ENCODE peak calls at places on chromosomes 16 and 17, in six cellular contexts. K is NCI-H187, C is nephron progenitor cell, V is HS-27A, R is NCI-H1930, P is AG10803. Z is an unnamed sample.

GRCh38 chr17:17079761-17080160 is 37.5 kb downstream of the MPRIP start:
- DNase-seq in R (no peak), V (no peak), C (no peak), K (no peak), P (peak), Z (no peak)

GRCh38 chr16:51556694-51557327 is 405.7 kb upstream of the SALL1 start:
- DNase-seq in V (no peak), K (no peak), R (no peak), P (peak), C (peak), Z (no peak)

GRCh38 chr16:9992441-9992840 is 189.8 kb downstream of the GRIN2A start:
- DNase-seq in C (no peak), P (no peak), V (no peak), R (no peak), K (no peak), Z (no peak)

GRCh38 chr17:81523139-81524062 is 4.8 kb upstream of the FSCN2 start:
- DNase-seq in K (no peak), C (peak), V (no peak), R (no peak), P (peak), Z (no peak)

GRCh38 chr17:77708936-77709335 is 249.6 kb upstream of the TNRC6C start:
- DNase-seq in P (no peak), V (no peak), R (no peak), K (no peak), C (no peak), Z (no peak)

GRCh38 chr17:4004517-4005295 is 40.5 kb upstream of the ATP2A3 start:
- DNase-seq in P (no peak), V (no peak), C (peak), K (no peak), R (peak), Z (peak)

GRCh38 chr16:85853641-85854545 is 45.1 kb upstream of the IRF8 start:
- DNase-seq in K (no peak), C (no peak), V (no peak), P (no peak), R (no peak), Z (no peak)

GRCh38 chr16:81179219-81179618 is 59.3 kb upstream of the BCO1 start:
- DNase-seq in K (no peak), V (no peak), R (no peak), C (no peak), P (no peak), Z (no peak)

GRCh38 chr16:57319646-57320045 is 35.2 kb upstream of the PLLP start:
- DNase-seq in V (no peak), C (no peak), R (no peak), P (no peak), K (no peak), Z (no peak)

GRCh38 chr16:86016201-86016965 is 117.4 kb downstream of the IRF8 start:
- DNase-seq in V (peak), R (no peak), P (peak), K (no peak), C (peak), Z (no peak)

GRCh38 chr16:17448640-17449638 is 21.8 kb downstream of the XYLT1 start:
- DNase-seq in C (no peak), R (no peak), P (no peak), V (no peak), K (no peak), Z (no peak)

GRCh38 chr16:87936375-87937230 is at the start of gene CA5A:
- DNase-seq in V (no peak), C (no peak), R (no peak), K (no peak), P (no peak), Z (no peak)

GRCh38 chr16:3282103-3282746 is 1.1 kb upstream of the ZNF263 start:
- DNase-seq in C (no peak), K (no peak), P (no peak), R (peak), V (no peak), Z (no peak)

GRCh38 chr16:89924298-89924924 is 1.3 kb downstream of the TUBB3 start:
- DNase-seq in C (peak), R (no peak), V (no peak), P (peak), K (no peak), Z (no peak)

GRCh38 chr16:63690267-63690666 is 1431.6 kb downstream of the CDH11 start:
- DNase-seq in K (no peak), V (no peak), R (no peak), P (no peak), C (no peak), Z (no peak)

GRCh38 chr17:32289454-32289853 is 23.8 kb downstream of the RHBDL3 start:
- DNase-seq in R (no peak), C (no peak), V (no peak), P (no peak), K (no peak), Z (no peak)

GRCh38 chr17:80843741-80844156 is 147.9 kb upstream of the CHMP6 start:
- DNase-seq in V (no peak), K (no peak), P (no peak), R (no peak), C (no peak), Z (no peak)

GRCh38 chr17:65902165-65902564 is 289.8 kb downstream of the CEP112 start:
- DNase-seq in P (no peak), V (no peak), R (peak), C (no peak), K (no peak), Z (no peak)

GRCh38 chr17:9273334-9274118 is 252.2 kb downstream of the NTN1 start:
- DNase-seq in P (peak), C (no peak), V (no peak), R (no peak), K (no peak), Z (no peak)

GRCh38 chr16:49698931-49699715 is 156.8 kb downstream of the ZNF423 start:
- DNase-seq in R (peak), K (no peak), C (peak), P (no peak), V (no peak), Z (no peak)

GRCh38 chr16:29959293-29959692 is 2.6 kb upstream of the TMEM219 start:
- DNase-seq in V (no peak), K (no peak), R (no peak), P (no peak), C (no peak), Z (no peak)

GRCh38 chr17:3788200-3788599 is 12.8 kb downstream of the ITGAE start:
- DNase-seq in R (no peak), V (no peak), K (no peak), P (no peak), C (no peak), Z (no peak)

GRCh38 chr17:72719206-72719581 is 373.3 kb downstream of the SLC39A11 start:
- DNase-seq in V (no peak), R (no peak), C (no peak), K (no peak), P (no peak), Z (no peak)

GRCh38 chr17:16286947-16287562 is 66.2 kb downstream of the CENPV start:
- DNase-seq in V (no peak), P (no peak), R (no peak), K (no peak), C (no peak), Z (no peak)

GRCh38 chr16:19655242-19655777 is 62.7 kb downstream of the KNOP1 start:
- DNase-seq in V (no peak), R (no peak), C (no peak), P (no peak), K (no peak), Z (no peak)

Z was measured in D721Med.